ENCODE peak calls at places on chromosomes 1 and 21, in seven cellular contexts. H, R, G, B, T, P and O are unnamed samples. For H3K9me3, the result is how much of the 10 kb centered on the place peaks cover.

GRCh38 chr1:203607169-203607873 is 19.3 kb upstream of the ATP2B4 start:
- DNase-seq in H (no peak), R (peak), G (peak), B (no peak), T (peak), P (no peak), O (no peak)

GRCh38 chr1:154878371-154879355 is 8.6 kb upstream of the KCNN3 start:
- DNase-seq in H (peak), R (peak), G (peak), B (no peak), T (peak), P (peak), O (peak)

GRCh38 chr21:34029724-34030528 is 43.5 kb upstream of the MRPS6 start:
- DNase-seq in H (peak), R (no peak), G (peak), B (peak), T (peak), P (peak), O (no peak)

GRCh38 chr1:29636936-29637335 is 400.6 kb downstream of the PTPRU start:
- DNase-seq in H (no peak), R (no peak), G (no peak), B (no peak), T (no peak), P (no peak), O (no peak)

GRCh38 chr1:163813251-163813650 is 491.5 kb downstream of the NUF2 start:
- DNase-seq in H (no peak), R (no peak), G (no peak), B (no peak), T (no peak), P (no peak), O (no peak)

GRCh38 chr1:6105763-6106162 is 60.1 kb downstream of the KCNAB2 start:
- DNase-seq in H (peak), R (peak), G (no peak), B (no peak), T (no peak), P (no peak), O (no peak)

GRCh38 chr1:223363856-223364684 is at the start of gene SUSD4:
- DNase-seq in H (no peak), R (peak), G (peak), B (no peak), T (peak), P (peak), O (peak)

GRCh38 chr1:119603695-119604094 is 44.4 kb downstream of the ZNF697 start:
- DNase-seq in H (no peak), R (no peak), G (no peak), B (no peak), T (no peak), P (no peak), O (no peak)

GRCh38 chr1:7366286-7366954 is 404.7 kb upstream of the VAMP3 start:
- DNase-seq in H (no peak), R (no peak), G (no peak), B (no peak), T (no peak), P (no peak), O (no peak)

GRCh38 chr1:1228187-1228586 is 3.6 kb downstream of the SDF4 start:
- DNase-seq in H (no peak), R (no peak), G (no peak), B (no peak), T (no peak), P (no peak), O (no peak)

GRCh38 chr1:192559115-192560006 is 16.2 kb upstream of the RGS1 start:
- DNase-seq in H (no peak), R (no peak), G (no peak), B (no peak), T (no peak), P (no peak), O (no peak)

GRCh38 chr21:28230559-28230958 is 762.1 kb downstream of the LTN1 start:
- DNase-seq in H (no peak), R (no peak), G (no peak), B (no peak), T (no peak), P (no peak), O (no peak)

GRCh38 chr1:108826081-108826635 is 30.7 kb downstream of the AKNAD1 start:
- DNase-seq in H (no peak), R (no peak), G (no peak), B (no peak), T (no peak), P (no peak), O (no peak)

GRCh38 chr1:9920606-9921005 is 10.5 kb upstream of the CTNNBIP1 start:
- DNase-seq in H (no peak), R (no peak), G (no peak), B (no peak), T (no peak), P (no peak), O (no peak)

GRCh38 chr1:15304708-15305326 is 57.8 kb downstream of the FHAD1 start:
- DNase-seq in H (peak), R (peak), G (peak), B (no peak), T (peak), P (peak), O (peak)

GRCh38 chr1:32393832-32394140 is 455 bp downstream of the BSDC1 start:
- DNase-seq in H (no peak), R (no peak), G (peak), B (no peak), T (peak), P (peak), O (peak)

GRCh38 chr1:34929497-34929852 is at the start of gene DLGAP3:
- DNase-seq in H (no peak), R (no peak), G (peak), B (no peak), T (no peak), P (no peak), O (no peak)

GRCh38 chr1:32413507-32414185 is 19.4 kb upstream of the BSDC1 start:
- DNase-seq in H (peak), R (no peak), G (peak), B (peak), T (peak), P (no peak), O (peak)

GRCh38 chr1:57966751-57967406 is 543.0 kb upstream of the DAB1 start:
- DNase-seq in H (no peak), R (no peak), G (peak), B (no peak), T (no peak), P (no peak), O (no peak)

GRCh38 chr1:121558514-121558913 is 373.7 kb downstream of the SRGAP2C start:
- DNase-seq in H (no peak), R (no peak), G (peak), B (no peak), T (no peak), P (no peak), O (no peak)

GRCh38 chr1:212918751-212919150 is 31.6 kb upstream of the VASH2 start:
- DNase-seq in H (no peak), R (no peak), G (no peak), B (no peak), T (no peak), P (no peak), O (no peak)

GRCh38 chr1:66676616-66677298 is 75.5 kb upstream of the DYNLT5 start:
- DNase-seq in H (no peak), R (no peak), G (no peak), B (no peak), T (no peak), P (no peak), O (no peak)

GRCh38 chr21:38351961-38352521 is 95.2 kb downstream of the KCNJ15 start:
- DNase-seq in H (no peak), R (no peak), G (no peak), B (no peak), T (no peak), P (no peak), O (no peak)

GRCh38 chr1:40030528-40031135 is 9.9 kb upstream of the CAP1 start:
- DNase-seq in H (no peak), R (no peak), G (no peak), B (no peak), T (no peak), P (peak), O (no peak)
- TF ChIP-seq POLR2AphosphoS5 in H (no peak), R (no peak), G (no peak), B (no peak), T (no peak), P (no peak), O (no peak)

GRCh38 chr1:152860129-152860528 is 333 bp downstream of the LCE7A start:
- DNase-seq in H (no peak), R (no peak), G (no peak), B (no peak), T (no peak), P (no peak), O (no peak)
- H3K9me3 ChIP-seq in H (under half), R (under half), G (under half), B (under half), T (under half), P (under half), O (under half)

GRCh38 chr1:65527211-65527610 is 106.7 kb downstream of the LEPR start:
- DNase-seq in H (no peak), R (no peak), G (peak), B (no peak), T (no peak), P (no peak), O (no peak)
- TF ChIP-seq POLR2A in H (no peak), R (no peak), G (peak), B (no peak), T (no peak), P (no peak), O (no peak)

GRCh38 chr1:75220072-75220471 is 85.9 kb downstream of the LHX8 start:
- DNase-seq in H (no peak), R (no peak), G (no peak), B (no peak), T (no peak), P (no peak), O (no peak)
- TF ChIP-seq POLR2AphosphoS5 in H (no peak), R (no peak), G (no peak), B (no peak), T (no peak), P (no peak), O (no peak)